ENCODE peak calls at places on chromosomes 11 and 22, in five cellular contexts. M is colonic mucosa, C is mucosa of descending colon, S is cardiac muscle cell, Z is breast epithelium. K is an unnamed sample.

GRCh38 chr22:24176630-24177029 is 4.7 kb upstream of the SUSD2 start:
- DNase-seq in M (no peak), C (no peak), S (no peak), Z (no peak), K (no peak)

GRCh38 chr22:27088026-27088425 is 430.6 kb downstream of the MIAT start:
- DNase-seq in M (no peak), C (no peak), S (no peak), Z (no peak), K (no peak)

GRCh38 chr11:70783356-70783755 is 385.0 kb downstream of the CTTN start:
- DNase-seq in M (no peak), C (no peak), S (no peak), Z (no peak), K (no peak)

GRCh38 chr11:100878474-100878873 is 191.4 kb downstream of the ARHGAP42 start:
- DNase-seq in M (no peak), C (no peak), S (no peak), Z (no peak), K (peak; percentile 59)

GRCh38 chr11:8596504-8597046 is 2.5 kb upstream of the STK33 start:
- DNase-seq in M (no peak), C (no peak), S (no peak), Z (no peak), K (no peak)

GRCh38 chr22:48489551-48490512 is 1337.8 kb downstream of the BRD1 start:
- DNase-seq in M (no peak), C (no peak), S (peak; percentile 24), Z (no peak), K (peak; percentile 40)

GRCh38 chr22:50702261-50702671 is 29.6 kb downstream of the SHANK3 start:
- DNase-seq in M (no peak), C (no peak), S (no peak), Z (no peak), K (no peak)

GRCh38 chr22:47568700-47569099 is 806.2 kb downstream of the TBC1D22A start:
- DNase-seq in M (no peak), C (no peak), S (no peak), Z (no peak), K (no peak)

GRCh38 chr22:48382197-48382596 is 1445.5 kb downstream of the BRD1 start:
- DNase-seq in M (no peak), C (no peak), S (no peak), Z (no peak), K (no peak)

GRCh38 chr22:33971561-33971961 is 51.3 kb upstream of the LARGE1 start:
- DNase-seq in M (no peak), C (no peak), S (no peak), Z (peak; percentile 66), K (no peak)

GRCh38 chr11:72724021-72724561 is 28.1 kb downstream of the ARAP1 start:
- DNase-seq in M (no peak), C (no peak), S (no peak), Z (no peak), K (no peak)

GRCh38 chr11:63837719-63838118 is 1.2 kb upstream of the MARK2 start:
- DNase-seq in M (peak; percentile 53), C (peak; percentile 63), S (no peak), Z (no peak), K (no peak)

GRCh38 chr11:86214710-86215109 is 29.8 kb upstream of the EED start:
- DNase-seq in M (no peak), C (no peak), S (no peak), Z (no peak), K (no peak)

GRCh38 chr11:3197878-3198528 is 20.6 kb downstream of the MRGPRG start:
- DNase-seq in M (no peak), C (no peak), S (no peak), Z (no peak), K (no peak)

GRCh38 chr22:43200031-43200430 is 13.1 kb upstream of the TTLL12 start:
- DNase-seq in M (no peak), C (peak; percentile 43), S (no peak), Z (no peak), K (no peak)
- H3K9me3 ChIP-seq in M (no peaks in the 10 kb centered on the region), C (no peaks in the 10 kb centered on the region), S (no peaks in the 10 kb centered on the region), Z (no peaks in the 10 kb centered on the region), K (no peaks in the 10 kb centered on the region)

DNA sequence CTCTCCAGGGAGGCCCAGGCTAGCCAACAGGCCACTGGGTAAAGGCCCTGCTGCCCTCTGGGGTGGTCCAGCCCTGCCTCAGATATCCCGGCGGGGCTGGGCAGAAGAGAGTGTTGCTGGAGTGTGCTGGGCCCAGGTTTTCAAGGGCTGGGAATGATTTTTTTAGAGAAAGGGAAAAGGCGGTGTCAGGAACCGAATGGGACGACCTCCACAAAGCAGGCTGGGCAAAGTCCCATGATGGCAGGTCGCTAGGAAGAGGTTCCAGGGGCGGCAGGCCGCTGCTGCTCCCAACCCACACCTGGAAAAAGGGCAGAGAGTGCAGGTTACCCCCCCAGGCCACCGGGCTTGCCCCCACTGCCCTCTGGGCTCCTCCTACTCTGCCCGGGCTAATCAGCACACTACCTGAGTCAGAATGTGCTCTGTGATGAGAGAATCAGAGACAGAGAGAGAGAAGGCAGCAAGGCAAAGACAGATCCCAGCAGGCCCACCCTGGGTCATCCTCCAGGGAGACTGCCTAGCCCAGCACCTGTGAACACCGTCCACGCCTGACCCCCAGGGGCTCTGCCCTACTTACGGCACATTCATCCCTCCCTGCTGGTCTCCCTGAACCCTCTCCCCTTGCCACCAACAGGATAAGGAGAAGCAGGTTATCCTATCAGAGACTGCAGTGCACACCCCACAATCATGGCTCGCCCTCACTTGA is 4.6 kb downstream of the PATZ1 start:
- DNase-seq in M (no peak), C (no peak), S (no peak), Z (no peak), K (no peak)
- H3K4me1 ChIP-seq in M (peaks cover 27% of the 10 kb centered on the region), C (peaks cover 34% of the 10 kb centered on the region), S (peaks cover 22% of the 10 kb centered on the region), Z (no peaks in the 10 kb centered on the region), K (peaks cover 32% of the 10 kb centered on the region)

GRCh38 chr11:65862941-65863888 is 3.0 kb downstream of the MUS81 start:
- DNase-seq in M (no peak), C (peak; percentile 56), S (no peak), Z (no peak), K (peak; percentile 2)
- H3K9me3 ChIP-seq in M (no peaks in the 10 kb centered on the region), C (no peaks in the 10 kb centered on the region), S (no peaks in the 10 kb centered on the region), Z (no peaks in the 10 kb centered on the region), K (no peaks in the 10 kb centered on the region)

GRCh38 chr22:46292173-46292572 is 4.5 kb upstream of the GTSE1 start:
- DNase-seq in M (no peak), C (no peak), S (no peak), Z (no peak), K (no peak)
- H3K4me1 ChIP-seq in M (peaks cover 13% of the 10 kb centered on the region), C (peaks cover 12% of the 10 kb centered on the region), S (no peaks in the 10 kb centered on the region), Z (peaks cover 3% of the 10 kb centered on the region), K (peaks cover 19% of the 10 kb centered on the region)

GRCh38 chr11:45959851-45960250 is 37.4 kb downstream of the LARGE2 start:
- DNase-seq in M (no peak), C (no peak), S (no peak), Z (no peak), K (no peak)
- H3K9me3 ChIP-seq in M (no peaks in the 10 kb centered on the region), C (no peaks in the 10 kb centered on the region), S (no peaks in the 10 kb centered on the region), Z (no peaks in the 10 kb centered on the region), K (no peaks in the 10 kb centered on the region)

DNA sequence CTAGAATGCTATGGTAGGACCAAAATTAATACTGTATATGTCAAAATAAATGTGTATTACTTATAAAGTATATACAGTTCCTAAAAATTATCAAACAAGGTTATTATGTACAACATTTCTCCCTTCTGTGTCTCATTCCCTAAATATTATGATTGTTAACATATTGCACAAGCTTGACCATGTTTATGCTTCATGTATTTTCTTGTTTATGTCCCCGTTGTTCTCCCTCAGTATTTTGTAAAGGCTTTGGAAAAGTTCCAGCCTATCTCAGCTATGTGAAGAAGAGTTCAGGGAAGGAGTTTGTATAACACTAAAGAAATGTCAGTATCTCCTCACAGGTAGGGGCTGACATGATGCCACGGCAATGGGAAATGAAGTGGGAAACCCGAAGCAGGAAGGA is 19.6 kb downstream of the ADM start:
- DNase-seq in M (no peak), C (no peak), S (no peak), Z (no peak), K (no peak)
- H3K4me1 ChIP-seq in M (peaks cover 10% of the 10 kb centered on the region), C (peaks cover 20% of the 10 kb centered on the region), S (peaks cover 7% of the 10 kb centered on the region), Z (no peaks in the 10 kb centered on the region), K (peaks cover 12% of the 10 kb centered on the region)

GRCh38 chr11:34423300-34423699 is 15.4 kb upstream of the CAT start:
- DNase-seq in M (no peak), C (no peak), S (no peak), Z (peak; percentile 63), K (no peak)
- H3K9me3 ChIP-seq in M (no peaks in the 10 kb centered on the region), C (no peaks in the 10 kb centered on the region), S (no peaks in the 10 kb centered on the region), Z (no peaks in the 10 kb centered on the region), K (no peaks in the 10 kb centered on the region)

GRCh38 chr22:44707752-44708151 is 5.7 kb downstream of the PRR5 start:
- DNase-seq in M (no peak), C (no peak), S (no peak), Z (no peak), K (no peak)

GRCh38 chr22:44707178-44707577 is 5.2 kb downstream of the PRR5 start:
- DNase-seq in M (no peak), C (no peak), S (no peak), Z (no peak), K (no peak)

GRCh38 chr22:44705022-44705297 is 3.0 kb downstream of the PRR5 start:
- DNase-seq in M (no peak), C (no peak), S (no peak), Z (no peak), K (no peak)

GRCh38 chr22:44704159-44705021 is 2.4 kb downstream of the PRR5 start:
- DNase-seq in M (no peak), C (no peak), S (no peak), Z (no peak), K (no peak)

DNA sequence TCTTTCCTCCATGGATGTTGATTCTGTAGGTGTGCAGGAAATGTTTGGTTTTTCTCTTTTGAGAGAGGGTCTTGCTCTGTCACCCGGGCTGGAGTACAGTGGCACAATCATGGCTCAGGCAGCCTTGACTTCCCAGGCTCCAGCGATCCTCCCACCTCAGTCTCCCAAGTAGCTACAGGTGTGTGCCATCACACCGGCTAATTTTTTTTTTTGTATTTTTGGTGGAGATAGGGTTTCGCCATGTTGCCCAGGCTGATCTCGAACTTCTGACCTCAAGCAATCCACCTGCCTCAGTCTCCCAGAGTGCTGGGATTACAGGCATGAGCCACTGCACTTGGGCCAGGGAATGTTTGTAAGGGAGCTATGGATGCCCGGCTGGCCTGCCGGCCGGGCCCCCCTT is 4.5 kb downstream of the PRR5 start:
- DNase-seq in M (no peak), C (no peak), S (no peak), Z (no peak), K (no peak)
- H3K4me1 ChIP-seq in M (peaks cover 19% of the 10 kb centered on the region), C (peaks cover 35% of the 10 kb centered on the region), S (peaks cover 13% of the 10 kb centered on the region), Z (peaks cover 8% of the 10 kb centered on the region), K (peaks cover 3% of the 10 kb centered on the region)

K was measured in A673.